ENCODE peak calls at places on chromosome 9, in nine cellular contexts. K is cardiac muscle cell; Z is stimulated activated CD4-positive, alpha-beta T cell treated with anti-CD3 and anti-CD28 coated beads, Interleukin-4, amount 100 ng/mL, for 4 hours; M is B cell; Q is activated CD4-positive, alpha-beta memory T cell treated with anti-CD3 and anti-CD28 coated beads, Interleukin-2, amount 10 ng/mL, durations not matched to agents 7 days and 5 days; D is retina; C is NCI-H774; U is amniotic epithelial cell; S is HEK293T. B is an unnamed sample.

GRCh38 chr9:36798350-36799065 is 225.8 kb downstream of the MELK start:
- DNase-seq in K (peak; percentile 22), Z (no peak), M (no peak), Q (no peak), D (peak; percentile 49), C (peak; percentile 10), U (no peak), S (peak; percentile 56), B (peak; percentile 31)

GRCh38 chr9:98326402-98327248 is 71.2 kb upstream of the TBC1D2 start:
- DNase-seq in K (no peak), Z (no peak), M (no peak), Q (no peak), D (no peak), C (no peak), U (peak; percentile 82), S (no peak), B (peak; percentile 52)

GRCh38 chr9:107491081-107492053 is 1.8 kb upstream of the KLF4 start:
- DNase-seq in K (peak; percentile 18), Z (no peak), M (peak; percentile 40), Q (no peak), D (peak; percentile 42), C (no peak), U (no peak), S (no peak), B (no peak)

GRCh38 chr9:129140397-129141065 is 29.3 kb downstream of the PTPA start:
- DNase-seq in K (no peak), Z (peak; percentile 16), M (no peak), Q (peak; percentile 36), D (no peak), C (no peak), U (peak; percentile 46), S (no peak), B (peak; percentile 81)

GRCh38 chr9:107694390-107694789 is 204.8 kb upstream of the KLF4 start:
- DNase-seq in K (no peak), Z (no peak), M (no peak), Q (no peak), D (no peak), C (no peak), U (peak; percentile 31), S (no peak), B (no peak)

GRCh38 chr9:114516913-114517312 is 11.6 kb upstream of the WHRN start:
- DNase-seq in K (no peak), Z (no peak), M (no peak), Q (peak; percentile 28), D (no peak), C (no peak), U (peak; percentile 69), S (no peak), B (peak; percentile 20)

GRCh38 chr9:134663753-134664415 is 22.3 kb downstream of the COL5A1 start:
- DNase-seq in K (no peak), Z (no peak), M (no peak), Q (no peak), D (no peak), C (no peak), U (no peak), S (no peak), B (no peak)

GRCh38 chr9:96553070-96553469 is 66.6 kb downstream of the CDC14B start:
- DNase-seq in K (no peak), Z (no peak), M (no peak), Q (no peak), D (no peak), C (no peak), U (peak; percentile 79), S (no peak), B (no peak)

GRCh38 chr9:12698293-12698692 is 5.1 kb downstream of the TYRP1 start:
- DNase-seq in K (no peak), Z (no peak), M (no peak), Q (no peak), D (no peak), C (no peak), U (peak; percentile 98), S (no peak), B (no peak)

GRCh38 chr9:95724253-95724991 is 151.1 kb upstream of the ERCC6L2 start:
- DNase-seq in K (no peak), Z (peak; percentile 12), M (peak; percentile 14), Q (peak; percentile 87), D (no peak), C (no peak), U (no peak), S (no peak), B (peak; percentile 33)

GRCh38 chr9:22035591-22036011 is 26.5 kb upstream of the CDKN2B start:
- DNase-seq in K (no peak), Z (no peak), M (no peak), Q (no peak), D (no peak), C (no peak), U (peak; percentile 43), S (no peak), B (no peak)

GRCh38 chr9:90770339-90770738 is 31.3 kb upstream of the SYK start:
- DNase-seq in K (no peak), Z (no peak), M (peak; percentile 45), Q (no peak), D (no peak), C (no peak), U (no peak), S (no peak), B (peak; percentile 77)

GRCh38 chr9:138060365-138060764 is 182.8 kb downstream of the CACNA1B start:
- DNase-seq in K (no peak), Z (no peak), M (no peak), Q (no peak), D (no peak), C (no peak), U (no peak), S (no peak), B (no peak)

GRCh38 chr9:76087978-76088377 is 197.5 kb downstream of the PCSK5 start:
- DNase-seq in K (peak; percentile 57), Z (no peak), M (no peak), Q (no peak), D (no peak), C (no peak), U (no peak), S (no peak), B (no peak)

GRCh38 chr9:124799274-124800006 is 22.5 kb downstream of the OLFML2A start:
- DNase-seq in K (no peak), Z (no peak), M (no peak), Q (no peak), D (no peak), C (no peak), U (no peak), S (no peak), B (no peak)

GRCh38 chr9:27151693-27152397 is 42.8 kb downstream of the TEK start:
- DNase-seq in K (no peak), Z (no peak), M (no peak), Q (no peak), D (no peak), C (no peak), U (peak; percentile 74), S (no peak), B (no peak)

GRCh38 chr9:35563791-35564197 is 41.3 kb upstream of the TESK1 start:
- DNase-seq in K (peak; percentile 63), Z (no peak), M (no peak), Q (no peak), D (peak; percentile 58), C (no peak), U (no peak), S (no peak), B (no peak)

GRCh38 chr9:20962487-20962886 is 69.0 kb downstream of the HACD4 start:
- DNase-seq in K (no peak), Z (no peak), M (no peak), Q (no peak), D (no peak), C (no peak), U (no peak), S (no peak), B (no peak)

GRCh38 chr9:37010976-37011375 is 23.1 kb downstream of the PAX5 start:
- DNase-seq in K (no peak), Z (no peak), M (no peak), Q (no peak), D (no peak), C (no peak), U (no peak), S (no peak), B (no peak)

GRCh38 chr9:16341176-16341575 is 529.3 kb downstream of the BNC2 start:
- DNase-seq in K (no peak), Z (no peak), M (no peak), Q (no peak), D (no peak), C (no peak), U (no peak), S (no peak), B (no peak)

GRCh38 chr9:7226007-7226670 is 468.4 kb downstream of the KDM4C start:
- DNase-seq in K (no peak), Z (no peak), M (no peak), Q (no peak), D (no peak), C (no peak), U (no peak), S (no peak), B (no peak)

GRCh38 chr9:129898205-129898604 is 62.9 kb downstream of the USP20 start:
- DNase-seq in K (no peak), Z (no peak), M (no peak), Q (no peak), D (no peak), C (no peak), U (peak; percentile 19), S (no peak), B (no peak)

GRCh38 chr9:127112683-127113539 is 9.5 kb downstream of the ANGPTL2 start:
- DNase-seq in K (no peak), Z (no peak), M (no peak), Q (no peak), D (no peak), C (peak; percentile 23), U (no peak), S (no peak), B (no peak)

GRCh38 chr9:22463205-22463604 is 16.6 kb downstream of the DMRTA1 start:
- DNase-seq in K (no peak), Z (no peak), M (no peak), Q (no peak), D (no peak), C (no peak), U (peak; percentile 11), S (no peak), B (no peak)

GRCh38 chr9:89375181-89375760 is 57.0 kb downstream of the SECISBP2 start:
- DNase-seq in K (no peak), Z (no peak), M (peak; percentile 47), Q (peak; percentile 63), D (peak; percentile 36), C (no peak), U (no peak), S (peak; percentile 15), B (peak; percentile 78)

GRCh38 chr9:72371151-72371550 is 6.1 kb upstream of the ZFAND5 start:
- DNase-seq in K (no peak), Z (no peak), M (no peak), Q (no peak), D (no peak), C (no peak), U (peak; percentile 64), S (no peak), B (no peak)

GRCh38 chr9:94865599-94866456 is 139.3 kb downstream of the AOPEP start:
- DNase-seq in K (no peak), Z (no peak), M (no peak), Q (no peak), D (peak; percentile 70), C (no peak), U (peak; percentile 76), S (no peak), B (no peak)

GRCh38 chr9:136087741-136088480 is 7.2 kb downstream of the NACC2 start:
- DNase-seq in K (no peak), Z (no peak), M (peak; percentile 1), Q (no peak), D (peak; percentile 16), C (no peak), U (no peak), S (no peak), B (no peak)

GRCh38 chr9:126367646-126368419 is 41.2 kb downstream of the MVB12B start:
- DNase-seq in K (no peak), Z (no peak), M (no peak), Q (no peak), D (no peak), C (no peak), U (no peak), S (no peak), B (no peak)

GRCh38 chr9:104227108-104227507 is 133.0 kb downstream of the SMC2 start:
- DNase-seq in K (no peak), Z (no peak), M (no peak), Q (no peak), D (no peak), C (no peak), U (peak; percentile 92), S (no peak), B (no peak)

GRCh38 chr9:20872340-20872977 is 159.0 kb downstream of the HACD4 start:
- DNase-seq in K (peak; percentile 28), Z (no peak), M (no peak), Q (no peak), D (no peak), C (no peak), U (peak; percentile 92), S (no peak), B (peak; percentile 79)

B was measured in NB4.